ENCODE peak calls at places on chromosomes 13 and 19, in four cellular contexts. I is K562, C is GM12878, S is GM12891. W is an unnamed sample.
A peak's percentile ranks its signal among the peaks of the same experiment; 100 is the strongest.

GRCh38 chr19:44725684-44726083 is 22.8 kb upstream of the BCL3 start:
- DNase-seq in I (peak; percentile 38), C (no peak), S (no peak), W (no peak)

GRCh38 chr19:57477191-57478008 is at the start of gene ZNF772:
- DNase-seq in S (peak; percentile 75), I (peak; percentile 82), C (peak; percentile 73), W (peak; percentile 96)

GRCh38 chr13:99018418-99019180 is 40.7 kb upstream of the DOCK9 start:
- DNase-seq in C (no peak), I (no peak), S (no peak), W (no peak)

GRCh38 chr13:34208326-34208725 is 390.4 kb downstream of the RFC3 start:
- DNase-seq in C (no peak), I (no peak), S (no peak), W (no peak)

GRCh38 chr19:37905936-37906867 is at the start of gene WDR87:
- DNase-seq in S (peak; percentile 41), C (no peak), I (peak; percentile 76), W (peak; percentile 12)

GRCh38 chr13:82713681-82714405 is 1168.4 kb downstream of the SLITRK1 start:
- DNase-seq in C (no peak), S (no peak), I (no peak), W (no peak)

GRCh38 chr13:110415669-110416068 is 108.6 kb downstream of the COL4A2 start:
- DNase-seq in I (no peak), C (no peak), S (no peak), W (peak; percentile 3)

GRCh38 chr13:73339086-73339485 is 280.3 kb downstream of the KLF5 start:
- DNase-seq in I (no peak), C (no peak), S (no peak), W (no peak)

GRCh38 chr13:104984296-104984818 is 1551.1 kb downstream of the EFNB2 start:
- DNase-seq in I (no peak), C (peak; percentile 92), S (no peak), W (peak; percentile 86)
- TF ChIP-seq SPI1 in I (no peak), C (peak; percentile 83), S (peak; percentile 89), W (peak; percentile 97)

GRCh38 chr19:19538767-19539166 is 702 bp downstream of the CILP2 start:
- DNase-seq in S (no peak), I (no peak), C (no peak), W (no peak)

GRCh38 chr19:19539738-19540703 is 2.0 kb downstream of the CILP2 start:
- DNase-seq in S (no peak), I (peak; percentile 97), C (no peak), W (no peak)

GRCh38 chr19:19541572-19541971 is 3.5 kb downstream of the CILP2 start:
- DNase-seq in C (no peak), I (no peak), S (no peak), W (no peak)

GRCh38 chr19:19542507-19542906 is 4.4 kb downstream of the CILP2 start:
- DNase-seq in C (no peak), S (no peak), I (no peak), W (peak; percentile 88)

GRCh38 chr19:19540707-19541515 is 2.8 kb downstream of the CILP2 start:
- DNase-seq in S (peak; percentile 69), C (no peak), I (peak; percentile 94), W (peak; percentile 49)
- TF ChIP-seq SPI1 in S (no peak), C (no peak), I (peak; percentile 30), W (no peak)

GRCh38 chr19:55907286-55907685 is 24.9 kb downstream of the NLRP13 start:
- DNase-seq in S (no peak), C (no peak), I (no peak), W (no peak)

GRCh38 chr19:55898911-55899310 is 33.2 kb downstream of the NLRP13 start:
- DNase-seq in C (no peak), I (no peak), S (no peak), W (no peak)

GRCh38 chr19:55907746-55908145 is 24.4 kb downstream of the NLRP13 start:
- DNase-seq in C (no peak), I (no peak), S (no peak), W (no peak)

GRCh38 chr19:55901369-55902079 is 30.6 kb downstream of the NLRP13 start:
- DNase-seq in I (no peak), C (no peak), S (no peak), W (no peak)

DNA sequence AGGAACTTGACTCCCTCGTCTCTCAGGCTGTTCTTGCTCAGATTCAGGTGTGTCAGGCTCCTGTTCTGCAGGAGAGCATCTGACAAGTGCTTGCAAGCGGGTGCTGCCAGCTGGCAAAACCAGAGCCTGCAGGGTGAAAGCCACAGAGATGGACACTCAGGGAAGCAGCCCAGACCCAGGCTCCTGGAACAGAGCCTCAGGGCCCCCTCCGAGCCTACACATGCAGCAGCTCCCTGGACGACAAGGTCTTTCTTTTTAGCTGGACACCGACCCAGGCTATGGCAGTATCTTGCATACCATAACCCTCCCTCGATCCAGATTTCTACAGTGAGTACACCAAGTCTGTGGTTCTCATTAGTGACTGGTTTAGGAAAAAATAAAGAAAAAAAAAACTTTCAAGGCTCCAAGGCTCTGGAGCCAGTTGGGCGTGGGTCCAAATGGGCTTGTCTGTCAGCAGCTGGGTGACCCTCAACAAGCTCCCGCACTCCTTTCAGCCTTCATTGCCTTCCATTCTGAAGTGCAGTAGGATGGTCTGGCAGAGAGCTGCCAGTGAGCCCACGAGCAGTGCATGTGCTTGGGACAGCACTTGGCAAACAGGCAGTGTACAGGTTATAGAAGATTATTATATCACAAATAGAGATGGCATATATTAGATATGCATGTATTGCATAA is 29.9 kb downstream of the NLRP13 start:
- DNase-seq in S (no peak), C (no peak), I (no peak), W (no peak)
- TF ChIP-seq SPI1 in S (no peak), C (no peak), I (no peak), W (no peak)

GRCh38 chr13:47008318-47008717 is 111.5 kb upstream of the HTR2A start:
- DNase-seq in C (no peak), S (no peak), I (peak; percentile 12), W (no peak)
- TF ChIP-seq SPI1 in C (no peak), S (no peak), I (no peak), W (no peak)

GRCh38 chr19:42596391-42597071 is 1.8 kb upstream of the CEACAM8 start:
- DNase-seq in S (no peak), I (peak; percentile 78), C (no peak), W (peak; percentile 47)
- TF ChIP-seq SPI1 in S (no peak), I (no peak), C (no peak), W (no peak)

GRCh38 chr13:23570931-23571330 is 719 bp downstream of the TNFRSF19 start:
- DNase-seq in C (no peak), I (no peak), S (no peak), W (no peak)

GRCh38 chr13:23567792-23568480 is 2.3 kb upstream of the TNFRSF19 start:
- DNase-seq in I (no peak), S (no peak), C (no peak), W (no peak)

GRCh38 chr13:23572836-23573235 is 2.6 kb downstream of the TNFRSF19 start:
- DNase-seq in I (no peak), C (no peak), S (no peak), W (no peak)

GRCh38 chr13:23574421-23574820 is 4.2 kb downstream of the TNFRSF19 start:
- DNase-seq in C (no peak), S (no peak), I (no peak), W (no peak)

GRCh38 chr13:23570099-23570926 is at the start of gene TNFRSF19:
- DNase-seq in S (no peak), C (no peak), I (peak; percentile 4), W (no peak)
- TF ChIP-seq SPI1 in S (no peak), C (no peak), I (no peak), W (no peak)

DNA sequence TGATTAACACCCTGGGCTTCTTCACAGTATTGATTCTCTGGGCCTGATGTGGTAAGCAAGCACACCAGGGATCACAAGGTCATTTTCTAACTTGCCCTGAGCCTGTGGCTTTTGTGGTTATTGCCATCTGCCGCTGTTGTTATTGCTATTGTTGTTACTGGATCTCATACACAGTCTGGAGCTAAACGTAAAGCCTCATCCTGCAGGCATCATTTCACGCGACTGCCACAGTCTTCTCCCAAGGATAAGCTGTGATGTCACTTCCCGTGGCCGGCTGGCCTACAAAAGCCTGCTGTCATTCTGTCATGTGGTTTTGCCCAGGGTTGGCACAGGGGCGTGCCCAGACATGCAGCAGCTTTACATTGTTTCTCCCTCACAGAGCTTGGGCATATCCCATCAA is 154.0 kb upstream of the GPR12 start:
- DNase-seq in C (peak; percentile 9), S (no peak), I (no peak), W (no peak)
- TF ChIP-seq SPI1 in C (no peak), S (no peak), I (no peak), W (no peak)